ENCODE peak calls at places on chromosomes 13 and 19, in eight cellular contexts. P, C, H, S, Q, L, G and I are unnamed samples.

GRCh38 chr19:28074773-28075172 is 1138.2 kb downstream of the UQCRFS1 start:
- DNase-seq in P (no peak), C (peak; percentile 64), H (no peak), S (no peak), Q (no peak), L (no peak), G (no peak), I (no peak)

GRCh38 chr19:38118176-38118575 is 105.8 kb downstream of the DPF1 start:
- DNase-seq in P (no peak), C (no peak), H (no peak), S (no peak), Q (no peak), L (no peak), G (no peak), I (no peak)

GRCh38 chr13:76792680-76793334 is 93.4 kb downstream of the KCTD12 start:
- DNase-seq in P (no peak), C (no peak), H (no peak), S (no peak), Q (no peak), L (peak; percentile 66), G (peak; percentile 85), I (peak; percentile 14)

GRCh38 chr19:6694147-6694815 is 24.3 kb upstream of the TNFSF14 start:
- DNase-seq in P (peak; percentile 46), C (peak; percentile 35), H (no peak), S (no peak), Q (no peak), L (no peak), G (no peak), I (no peak)

GRCh38 chr13:27125357-27126282 is 46.0 kb downstream of the USP12 start:
- DNase-seq in P (no peak), C (peak; percentile 42), H (no peak), S (peak; percentile 7), Q (no peak), L (no peak), G (no peak), I (no peak)

GRCh38 chr19:5891938-5892771 is 11.4 kb downstream of the NDUFA11 start:
- DNase-seq in P (no peak), C (peak; percentile 37), H (no peak), S (peak; percentile 66), Q (no peak), L (peak; percentile 35), G (peak; percentile 66), I (no peak)

GRCh38 chr13:110571897-110572777 is 10.6 kb upstream of the RAB20 start:
- DNase-seq in P (no peak), C (no peak), H (no peak), S (no peak), Q (no peak), L (no peak), G (no peak), I (no peak)

GRCh38 chr13:40484981-40485380 is 181.5 kb downstream of the FOXO1 start:
- DNase-seq in P (no peak), C (no peak), H (no peak), S (no peak), Q (no peak), L (no peak), G (no peak), I (no peak)

GRCh38 chr19:47161876-47162489 is 31.3 kb downstream of the SAE1 start:
- DNase-seq in P (no peak), C (no peak), H (no peak), S (no peak), Q (no peak), L (peak; percentile 34), G (no peak), I (no peak)

GRCh38 chr13:98370806-98371553 is 193.9 kb upstream of the RNF113B start:
- DNase-seq in P (peak; percentile 61), C (no peak), H (peak; percentile 77), S (no peak), Q (peak; percentile 66), L (peak; percentile 97), G (peak; percentile 87), I (no peak)

GRCh38 chr19:8367327-8368001 is 3.5 kb downstream of the ANGPTL4 start:
- DNase-seq in P (peak; percentile 96), C (peak; percentile 85), H (peak; percentile 82), S (peak; percentile 94), Q (peak; percentile 95), L (peak; percentile 98), G (peak; percentile 100), I (peak; percentile 90)

GRCh38 chr13:72151241-72151640 is 284.2 kb upstream of the DACH1 start:
- DNase-seq in P (no peak), C (no peak), H (peak; percentile 82), S (no peak), Q (no peak), L (no peak), G (peak; percentile 43), I (no peak)

GRCh38 chr19:51389143-51389542 is 1.2 kb downstream of the C19orf84 start:
- DNase-seq in P (no peak), C (no peak), H (no peak), S (no peak), Q (no peak), L (no peak), G (no peak), I (no peak)

GRCh38 chr13:28494861-28495585 is at the start of gene FLT1:
- DNase-seq in P (peak; percentile 77), C (peak; percentile 91), H (no peak), S (peak; percentile 47), Q (peak; percentile 72), L (peak; percentile 38), G (peak; percentile 48), I (peak; percentile 31)

GRCh38 chr13:25276748-25277147 is 10.5 kb downstream of the MTMR6 start:
- DNase-seq in P (no peak), C (no peak), H (no peak), S (no peak), Q (no peak), L (peak; percentile 65), G (no peak), I (no peak)

GRCh38 chr19:58001895-58002369 is 688 bp downstream of the ZNF606 start:
- DNase-seq in P (no peak), C (peak; percentile 54), H (no peak), S (peak; percentile 23), Q (no peak), L (peak; percentile 5), G (no peak), I (no peak)

GRCh38 chr13:103224804-103225203 is 158.6 kb upstream of the SLC10A2 start:
- DNase-seq in P (no peak), C (no peak), H (no peak), S (no peak), Q (no peak), L (no peak), G (no peak), I (no peak)

GRCh38 chr19:35248310-35249145 is at the start of gene LSR:
- DNase-seq in P (no peak), C (peak; percentile 97), H (no peak), S (no peak), Q (peak; percentile 56), L (no peak), G (no peak), I (no peak)

GRCh38 chr13:95002126-95002525 is 289.8 kb upstream of the SOX21 start:
- DNase-seq in P (no peak), C (peak; percentile 32), H (no peak), S (no peak), Q (no peak), L (no peak), G (no peak), I (no peak)

GRCh38 chr19:29620931-29621351 is 14.9 kb downstream of the POP4 start:
- DNase-seq in P (peak; percentile 30), C (no peak), H (no peak), S (no peak), Q (no peak), L (no peak), G (no peak), I (no peak)

GRCh38 chr19:39411006-39411831 is 1.2 kb upstream of the PLEKHG2 start:
- DNase-seq in P (peak; percentile 77), C (peak; percentile 42), H (no peak), S (no peak), Q (peak; percentile 88), L (peak; percentile 68), G (peak; percentile 69), I (peak; percentile 74)

DNA sequence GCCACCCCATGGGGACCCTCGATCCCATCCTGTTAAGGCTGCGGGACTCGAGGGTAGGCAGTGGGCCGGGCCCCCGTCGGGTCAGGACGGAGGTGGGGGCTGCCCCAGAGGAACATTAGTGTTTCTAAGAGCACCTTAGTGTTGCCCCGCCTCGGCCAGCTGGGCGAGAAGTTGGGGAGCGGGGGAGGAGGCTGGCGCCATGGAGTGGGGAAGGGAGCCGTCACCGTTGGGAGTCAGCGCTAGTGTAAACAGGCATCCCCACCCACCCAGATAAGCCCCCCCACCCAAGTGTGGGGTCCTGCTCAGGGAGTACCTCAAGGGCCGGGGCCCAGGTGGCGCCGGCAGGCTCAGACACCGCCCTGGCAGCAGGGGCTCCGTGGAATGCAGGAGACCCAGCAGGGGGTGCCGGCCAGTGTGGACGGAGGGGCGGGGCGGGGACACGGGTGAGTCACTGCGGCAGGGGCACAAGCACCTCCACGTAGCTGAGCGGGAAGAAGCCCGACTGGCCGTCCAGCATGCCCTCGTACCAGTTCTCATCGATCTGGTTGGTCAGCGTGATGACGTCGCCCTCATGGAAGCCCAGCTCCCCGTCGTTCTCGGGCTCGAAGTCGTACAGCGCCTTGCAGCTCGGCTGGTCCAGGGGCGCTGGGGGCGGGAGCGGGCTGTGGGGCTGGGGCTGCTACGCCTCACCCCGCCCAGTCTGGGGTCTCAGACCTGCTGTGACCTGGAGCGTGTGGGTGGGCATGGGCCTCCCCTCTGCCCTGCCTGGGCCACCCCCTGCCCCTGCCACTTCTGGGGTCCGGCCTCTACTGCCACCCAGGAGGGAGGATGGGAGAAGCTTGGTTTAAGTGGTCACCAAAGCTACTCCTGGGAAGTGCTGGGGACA is 18.0 kb downstream of the MPND start:
- DNase-seq in P (no peak), C (peak; percentile 55), H (no peak), S (no peak), Q (no peak), L (peak; percentile 54), G (no peak), I (no peak)
- H3K36me3 ChIP-seq in P (peaks cover 3% of the 10 kb centered on the region), C (peaks cover 8% of the 10 kb centered on the region), H (peaks cover 67% of the 10 kb centered on the region), S (peaks cover 80% of the 10 kb centered on the region), Q (peaks cover 75% of the 10 kb centered on the region), L (peaks cover 64% of the 10 kb centered on the region), G (peaks cover 27% of the 10 kb centered on the region), I (no peaks in the 10 kb centered on the region)

DNA sequence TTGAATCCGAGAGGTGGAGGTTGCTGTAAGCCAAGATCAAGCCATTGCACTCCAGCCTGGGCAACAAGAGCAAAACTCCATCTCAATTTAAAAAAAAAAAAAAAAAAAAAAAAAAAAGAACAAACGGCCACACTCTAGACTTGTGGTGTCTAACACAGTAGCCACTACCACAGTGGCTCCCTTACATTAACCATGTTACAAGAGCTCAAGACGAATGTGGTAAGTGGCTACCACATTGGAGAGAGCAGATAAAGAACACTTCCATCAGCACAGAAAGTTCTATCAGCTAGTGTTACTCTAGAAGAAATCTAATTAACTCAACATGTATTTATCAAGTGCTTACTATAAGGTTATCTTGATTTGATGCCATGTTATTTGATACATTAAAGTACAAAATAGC is 11.5 kb downstream of the XPO4 start:
- DNase-seq in P (no peak), C (no peak), H (no peak), S (no peak), Q (no peak), L (no peak), G (no peak), I (no peak)
- H3K36me3 ChIP-seq in P (no peaks in the 10 kb centered on the region), C (no peaks in the 10 kb centered on the region), H (no peaks in the 10 kb centered on the region), S (no peaks in the 10 kb centered on the region), Q (no peaks in the 10 kb centered on the region), L (peaks cover 1% of the 10 kb centered on the region), G (no peaks in the 10 kb centered on the region), I (no peaks in the 10 kb centered on the region)

GRCh38 chr19:1366899-1367870 is 16.5 kb upstream of the NDUFS7 start:
- DNase-seq in P (no peak), C (no peak), H (no peak), S (peak; percentile 60), Q (no peak), L (no peak), G (no peak), I (no peak)
- H3K36me3 ChIP-seq in P (peaks cover 8% of the 10 kb centered on the region), C (peaks cover 8% of the 10 kb centered on the region), H (peaks cover 42% of the 10 kb centered on the region), S (peaks cover 59% of the 10 kb centered on the region), Q (peaks cover 86% of the 10 kb centered on the region), L (peaks cover 62% of the 10 kb centered on the region), G (peaks cover 30% of the 10 kb centered on the region), I (peaks cover 78% of the 10 kb centered on the region)

GRCh38 chr19:1421958-1422305 is 14.5 kb downstream of the DAZAP1 start:
- DNase-seq in P (no peak), C (no peak), H (no peak), S (no peak), Q (no peak), L (no peak), G (no peak), I (no peak)
- H3K36me3 ChIP-seq in P (peaks cover 4% of the 10 kb centered on the region), C (peaks cover 18% of the 10 kb centered on the region), H (peaks cover 44% of the 10 kb centered on the region), S (peaks cover 88% of the 10 kb centered on the region), Q (peaks cover 66% of the 10 kb centered on the region), L (peaks cover 79% of the 10 kb centered on the region), G (peaks cover 27% of the 10 kb centered on the region), I (no peaks in the 10 kb centered on the region)